ENCODE peak calls at places on chromosomes 12 and 14, in seven cellular contexts. X, S, E, D, M, Q and L are unnamed samples.

GRCh38 chr12:108630481-108631207 is 3.0 kb downstream of the SELPLG start:
- DNase-seq in S (peak; percentile 16), Q (no peak), M (no peak), E (no peak), D (no peak), X (no peak), L (no peak)

GRCh38 chr14:96424104-96424989 is 32.4 kb downstream of the AK7 start:
- DNase-seq in E (no peak), Q (peak; percentile 57), M (peak; percentile 48), D (peak; percentile 58), X (peak; percentile 48), S (no peak), L (peak; percentile 30)

GRCh38 chr12:54991161-54991991 is 6.8 kb upstream of the TESPA1 start:
- DNase-seq in E (no peak), X (no peak), M (no peak), S (no peak), D (no peak), Q (no peak), L (no peak)

GRCh38 chr12:48796976-48797375 is 8.1 kb upstream of the ADCY6 start:
- DNase-seq in E (no peak), S (no peak), D (no peak), X (no peak), M (no peak), Q (no peak), L (no peak)

GRCh38 chr12:51269174-51270066 is 795 bp downstream of the SMAGP start:
- DNase-seq in E (peak; percentile 47), X (peak; percentile 83), S (peak; percentile 45), Q (no peak), M (peak; percentile 84), D (peak; percentile 89), L (no peak)

GRCh38 chr14:100294963-100295330 is 11.3 kb downstream of the SLC25A29 start:
- DNase-seq in S (no peak), Q (no peak), E (no peak), X (no peak), M (no peak), D (no peak), L (no peak)

GRCh38 chr14:105163040-105163742 is 5.4 kb downstream of the JAG2 start:
- DNase-seq in Q (no peak), X (no peak), E (no peak), D (no peak), S (no peak), M (no peak), L (no peak)

GRCh38 chr12:10305411-10305810 is 2.3 kb upstream of the KLRD1 start:
- DNase-seq in E (no peak), M (no peak), X (no peak), D (no peak), S (no peak), Q (no peak), L (no peak)

GRCh38 chr14:72638021-72638420 is 255.9 kb downstream of the DPF3 start:
- DNase-seq in X (no peak), D (no peak), M (no peak), S (no peak), E (no peak), Q (no peak), L (peak; percentile 74)

GRCh38 chr12:22066235-22066765 is 20.3 kb downstream of the CMAS start:
- DNase-seq in Q (no peak), M (no peak), E (no peak), D (no peak), S (no peak), X (no peak), L (no peak)

GRCh38 chr12:48890657-48891418 is 25.2 kb upstream of the RND1 start:
- DNase-seq in X (peak; percentile 86), S (peak; percentile 81), Q (peak; percentile 27), E (peak; percentile 51), M (peak; percentile 82), D (peak; percentile 89), L (peak; percentile 63)

GRCh38 chr12:87303396-87304012 is 725.7 kb downstream of the C12orf50 start:
- DNase-seq in X (no peak), S (no peak), M (no peak), Q (no peak), E (no peak), D (no peak), L (no peak)

GRCh38 chr14:101026341-101026740 is 122.8 kb upstream of the RTL1 start:
- DNase-seq in D (no peak), E (no peak), S (no peak), M (no peak), Q (no peak), X (no peak), L (no peak)

GRCh38 chr12:55704824-55705780 is 2.6 kb downstream of the ITGA7 start:
- DNase-seq in Q (no peak), S (no peak), D (no peak), X (no peak), M (no peak), E (no peak), L (no peak)

GRCh38 chr12:47048541-47048940 is 30.9 kb upstream of the PCED1B start:
- DNase-seq in D (no peak), Q (no peak), E (no peak), S (no peak), X (no peak), M (no peak), L (no peak)

GRCh38 chr12:7042847-7043246 is 17.7 kb upstream of the C1S start:
- DNase-seq in D (no peak), E (no peak), M (no peak), X (no peak), S (no peak), Q (peak; percentile 56), L (peak; percentile 45)

GRCh38 chr14:48384786-48385185 is 709.4 kb upstream of the MDGA2 start:
- DNase-seq in D (no peak), E (no peak), Q (no peak), M (no peak), X (no peak), S (no peak), L (no peak)

GRCh38 chr12:131536337-131536736 is 174.6 kb upstream of the SFSWAP start:
- DNase-seq in E (no peak), D (no peak), S (no peak), X (no peak), Q (no peak), M (no peak), L (no peak)

GRCh38 chr14:101707285-101707842 is 54.1 kb upstream of the PPP2R5C start:
- DNase-seq in E (no peak), D (peak; percentile 76), S (peak; percentile 59), M (peak; percentile 58), X (peak; percentile 62), Q (peak; percentile 70), L (peak; percentile 61)

GRCh38 chr14:64550539-64551333 is 975 bp downstream of the PPP1R36 start:
- DNase-seq in S (no peak), X (no peak), Q (no peak), D (no peak), M (no peak), E (no peak), L (no peak)

GRCh38 chr14:20454359-20454644 is 310 bp downstream of the OSGEP start:
- DNase-seq in X (peak; percentile 90), S (no peak), D (peak; percentile 93), Q (peak; percentile 89), E (peak; percentile 49), M (peak; percentile 89), L (peak; percentile 25)

GRCh38 chr14:50615056-50615455 is 53.0 kb downstream of the SAV1 start:
- DNase-seq in S (no peak), X (no peak), D (no peak), M (no peak), Q (no peak), E (no peak), L (no peak)

DNA sequence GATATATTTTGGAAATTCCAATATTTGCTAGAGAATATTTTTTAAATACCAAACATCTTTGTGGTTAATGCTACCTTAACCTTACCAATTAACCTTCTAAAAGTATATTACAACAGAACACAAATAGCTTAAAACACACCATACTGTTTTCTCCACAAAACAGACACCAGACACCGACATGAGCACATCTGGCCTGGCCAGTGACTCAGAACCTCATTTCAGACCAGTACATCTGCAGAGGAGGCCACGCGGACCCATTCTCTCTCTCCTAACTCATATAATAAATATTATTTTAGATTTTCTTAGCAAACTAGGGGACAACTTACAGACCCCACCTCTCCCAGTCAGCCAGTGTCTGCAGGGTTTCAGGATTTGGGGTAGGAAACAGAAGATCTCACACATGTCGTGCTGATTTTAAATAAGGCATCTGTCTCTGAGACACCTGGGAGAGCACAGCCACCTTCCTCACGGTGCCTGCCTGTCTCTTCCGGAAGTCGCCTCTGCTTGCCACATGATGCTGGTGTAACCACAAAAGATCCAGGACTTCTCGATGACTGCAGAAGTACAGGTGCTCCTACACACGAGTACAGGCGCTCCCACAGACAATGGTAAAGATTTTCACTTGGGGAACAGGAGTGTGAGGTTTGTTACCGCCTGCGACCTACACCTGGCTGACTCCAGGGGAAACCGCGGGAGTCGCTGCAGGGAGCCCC is 9.7 kb upstream of the ANKLE2 start:
- DNase-seq in X (no peak), Q (no peak), M (peak; percentile 61), D (peak; percentile 89), S (no peak), E (no peak), L (no peak)
- TF ChIP-seq POLR2A in X (no peak), Q (no peak), M (no peak), D (no peak), S (no peak), E (no peak), L (no peak)

DNA sequence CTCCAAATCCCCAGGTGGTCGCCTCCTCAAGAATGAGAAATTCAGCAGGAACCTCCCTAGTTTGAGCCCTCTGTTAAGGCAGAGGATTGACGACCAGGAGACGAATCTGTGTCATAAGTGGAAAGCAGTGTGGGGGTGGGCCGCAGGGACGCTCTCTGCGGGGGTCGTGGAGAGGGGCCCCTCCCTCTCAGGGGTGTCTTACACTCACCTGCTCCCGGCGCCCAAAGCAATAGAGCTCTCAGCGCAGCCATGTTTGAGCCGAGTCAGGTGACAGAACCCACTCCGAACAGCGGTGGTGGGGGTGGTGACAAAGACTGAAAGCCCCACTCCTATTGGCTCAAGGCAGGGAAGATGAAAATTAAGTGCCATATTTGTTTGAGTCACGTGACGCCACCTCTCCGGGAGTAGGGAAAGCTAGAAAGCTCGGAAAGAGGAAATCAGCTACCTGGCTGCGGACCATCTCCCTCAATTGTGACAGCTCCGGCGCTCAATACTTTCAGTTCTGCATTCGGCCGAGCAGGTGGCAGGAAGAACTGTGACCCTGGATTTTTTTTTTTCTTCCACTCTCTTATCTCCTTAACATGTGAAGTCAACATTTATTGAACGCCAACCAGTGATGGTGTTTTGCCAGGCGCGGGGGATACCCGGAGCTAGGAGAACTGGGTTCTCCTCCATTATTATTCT is at the start of gene ZFYVE26:
- DNase-seq in Q (peak; percentile 90), E (peak; percentile 86), S (peak; percentile 92), M (peak; percentile 94), X (peak; percentile 96), D (peak; percentile 97), L (peak; percentile 74)
- TF ChIP-seq POLR2A in Q (no peak), E (peak; percentile 44), S (peak; percentile 59), M (peak; percentile 61), X (peak; percentile 67), D (no peak), L (peak; percentile 7)

GRCh38 chr12:122078141-122079037 is at the start of gene MLXIP:
- DNase-seq in E (peak; percentile 43), S (peak; percentile 95), M (peak; percentile 96), Q (peak; percentile 72), D (peak; percentile 97), X (peak; percentile 96), L (peak; percentile 94)
- TF ChIP-seq POLR2A in E (no peak), S (peak; percentile 92), M (peak; percentile 67), Q (peak; percentile 89), D (peak; percentile 97), X (peak; percentile 84), L (peak; percentile 89)

DNA sequence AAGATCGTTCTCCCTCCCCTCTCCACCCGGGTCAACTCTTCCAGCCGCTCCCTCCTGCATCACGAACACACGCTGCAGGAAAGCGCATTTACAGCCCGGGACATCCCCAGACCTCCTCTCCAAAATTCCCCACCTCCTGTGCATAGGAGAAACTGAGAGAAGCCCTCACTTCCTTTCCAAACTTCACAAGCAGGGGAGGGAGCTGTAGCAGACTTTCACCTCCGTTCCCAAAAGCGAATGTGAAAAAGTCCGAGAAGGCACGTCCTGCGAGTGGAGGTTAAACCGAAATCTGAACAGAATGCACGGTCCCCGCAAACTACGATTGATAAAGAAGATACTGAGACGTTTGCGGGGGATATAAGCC is 467 bp downstream of the BCAT1 start:
- DNase-seq in S (no peak), M (no peak), Q (no peak), D (no peak), X (no peak), E (no peak), L (peak; percentile 8)
- TF ChIP-seq POLR2A in S (no peak), M (no peak), Q (no peak), D (no peak), X (no peak), E (peak; percentile 41), L (no peak)